ENCODE peak calls at places on chromosomes 11 and 22, in four cellular contexts. V is prostate gland, T is right lobe of liver, U is SJSA1. Q is an unnamed sample.

GRCh38 chr11:3109921-3110706 is 52.9 kb upstream of the CARS1 start:
- DNase-seq in T (peak), V (peak), U (peak), Q (peak)

GRCh38 chr22:44344407-44344806 is 31.7 kb upstream of the SHISAL1 start:
- DNase-seq in T (no peak), V (no peak), U (no peak), Q (no peak)

GRCh38 chr11:112345708-112346107 is 85.0 kb upstream of the PLET1 start:
- DNase-seq in T (no peak), V (no peak), U (no peak), Q (no peak)

GRCh38 chr22:39985383-39986045 is 9.2 kb upstream of the FAM83F start:
- DNase-seq in V (no peak), U (no peak), T (no peak), Q (peak)

GRCh38 chr22:20524004-20524481 is 16.6 kb downstream of the MED15 start:
- DNase-seq in T (peak), U (no peak), V (no peak), Q (peak)

GRCh38 chr11:65630215-65630614 is 7.7 kb upstream of the SIPA1 start:
- DNase-seq in T (no peak), V (no peak), U (no peak), Q (no peak)

GRCh38 chr11:13355191-13355590 is 77.6 kb downstream of the BMAL1 start:
- DNase-seq in T (no peak), U (no peak), V (no peak), Q (no peak)

GRCh38 chr11:73647459-73648100 is 1.2 kb downstream of the PLEKHB1 start:
- DNase-seq in V (peak), U (no peak), T (peak), Q (peak)

GRCh38 chr11:1573077-1573846 is 1.2 kb upstream of the DUSP8 start:
- DNase-seq in T (no peak), V (no peak), U (no peak), Q (no peak)

GRCh38 chr11:120017582-120017981 is 120.3 kb downstream of the TRIM29 start:
- DNase-seq in U (no peak), T (no peak), V (no peak), Q (no peak)

GRCh38 chr22:44351685-44352377 is 39.1 kb upstream of the SHISAL1 start:
- DNase-seq in V (peak), T (no peak), U (peak), Q (peak)

GRCh38 chr22:23984430-23984829 is 4.5 kb downstream of the GSTT2 start:
- DNase-seq in T (no peak), U (no peak), V (no peak), Q (peak)

GRCh38 chr11:128361451-128362020 is 225.8 kb downstream of the ETS1 start:
- DNase-seq in V (no peak), U (peak), T (no peak), Q (no peak)

GRCh38 chr22:39439170-39439569 is 17.6 kb upstream of the MGAT3 start:
- DNase-seq in T (no peak), V (no peak), U (peak), Q (no peak)

GRCh38 chr11:69947059-69947771 is 128.0 kb upstream of the FGF3 start:
- DNase-seq in U (no peak), T (peak), V (no peak), Q (no peak)

GRCh38 chr11:67071420-67072284 is 15.0 kb downstream of the RHOD start:
- DNase-seq in U (peak), V (peak), T (peak), Q (peak)

GRCh38 chr22:42180349-42180842 is 49.8 kb upstream of the CYP2D6 start:
- DNase-seq in T (no peak), U (no peak), V (no peak), Q (peak)

GRCh38 chr11:47236482-47236881 is 12.1 kb downstream of the ACP2 start:
- DNase-seq in V (no peak), T (no peak), U (no peak), Q (no peak)

GRCh38 chr22:20658433-20659222 is 115.3 kb upstream of the SERPIND1 start:
- DNase-seq in V (no peak), T (no peak), U (no peak), Q (no peak)

GRCh38 chr11:130849215-130849568 is 67.1 kb downstream of the SNX19 start:
- DNase-seq in U (no peak), V (no peak), T (no peak), Q (no peak)

GRCh38 chr11:77747381-77747969 is 73.0 kb downstream of the RSF1 start:
- DNase-seq in U (no peak), T (no peak), V (no peak), Q (no peak)

GRCh38 chr22:27690596-27690995 is 111.0 kb downstream of the MN1 start:
- DNase-seq in V (no peak), U (no peak), T (no peak), Q (no peak)

GRCh38 chr11:69660001-69660500 is 15.1 kb downstream of the LTO1 start:
- DNase-seq in V (no peak), T (peak), U (no peak), Q (no peak)

DNA sequence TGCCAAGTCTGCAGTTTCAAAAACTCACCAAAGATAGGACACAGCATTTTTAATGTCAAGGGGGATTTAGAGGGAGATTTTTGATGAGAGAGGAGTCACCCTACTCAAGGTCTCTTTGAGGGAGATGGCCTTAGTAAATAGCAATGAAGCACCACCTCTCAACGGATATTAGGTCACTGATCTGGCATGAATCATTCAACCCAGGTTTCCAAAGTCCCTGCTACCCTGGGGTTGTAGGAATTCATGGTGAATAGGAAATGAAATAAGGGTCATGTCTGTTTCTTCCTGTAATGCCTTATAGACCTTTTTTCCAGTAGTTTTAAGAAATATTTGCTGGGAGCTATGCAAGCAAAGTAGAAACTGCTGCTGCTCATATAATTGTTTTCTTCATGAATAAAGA is 2154.9 kb downstream of the LRRC4C start:
- DNase-seq in T (no peak), V (no peak), U (no peak), Q (no peak)
- H3K4me3 ChIP-seq in T (no peak), V (no peak), U (no peak), Q (no peak)

GRCh38 chr11:35158371-35159081 is 19.6 kb downstream of the CD44 start:
- DNase-seq in V (peak), T (no peak), U (no peak), Q (no peak)

GRCh38 chr11:35155677-35156076 is 16.7 kb downstream of the CD44 start:
- DNase-seq in U (no peak), T (no peak), V (no peak), Q (no peak)

GRCh38 chr11:35159111-35159510 is 20.1 kb downstream of the CD44 start:
- DNase-seq in V (no peak), T (no peak), U (no peak), Q (no peak)

GRCh38 chr11:35160248-35160820 is 21.4 kb downstream of the CD44 start:
- DNase-seq in T (no peak), U (no peak), V (no peak), Q (no peak)

GRCh38 chr11:35157814-35158213 is 18.8 kb downstream of the CD44 start:
- DNase-seq in V (no peak), U (no peak), T (no peak), Q (no peak)
- H3K4me3 ChIP-seq in V (no peak), U (no peak), T (no peak), Q (no peak)

GRCh38 chr11:121453589-121454299 is 977 bp upstream of the SORL1-AS1 start:
- DNase-seq in V (no peak), T (no peak), U (no peak), Q (peak)
- H3K4me3 ChIP-seq in V (peak), T (peak), U (no peak), Q (peak)

GRCh38 chr11:91231226-91231625 is 993.4 kb upstream of the FAT3 start:
- DNase-seq in V (no peak), T (no peak), U (no peak), Q (no peak)
- H3K4me3 ChIP-seq in V (no peak), T (no peak), U (no peak), Q (no peak)

GRCh38 chr11:372809-373715 is 3.8 kb downstream of the B4GALNT4 start:
- DNase-seq in T (peak), U (no peak), V (no peak), Q (no peak)

GRCh38 chr11:369336-370018 is at the start of gene B4GALNT4:
- DNase-seq in U (no peak), V (peak), T (peak), Q (no peak)

GRCh38 chr11:370087-370941 is 1.0 kb downstream of the B4GALNT4 start:
- DNase-seq in V (no peak), T (peak), U (no peak), Q (no peak)

GRCh38 chr11:371716-372590 is 2.7 kb downstream of the B4GALNT4 start:
- DNase-seq in V (no peak), T (peak), U (no peak), Q (no peak)

DNA sequence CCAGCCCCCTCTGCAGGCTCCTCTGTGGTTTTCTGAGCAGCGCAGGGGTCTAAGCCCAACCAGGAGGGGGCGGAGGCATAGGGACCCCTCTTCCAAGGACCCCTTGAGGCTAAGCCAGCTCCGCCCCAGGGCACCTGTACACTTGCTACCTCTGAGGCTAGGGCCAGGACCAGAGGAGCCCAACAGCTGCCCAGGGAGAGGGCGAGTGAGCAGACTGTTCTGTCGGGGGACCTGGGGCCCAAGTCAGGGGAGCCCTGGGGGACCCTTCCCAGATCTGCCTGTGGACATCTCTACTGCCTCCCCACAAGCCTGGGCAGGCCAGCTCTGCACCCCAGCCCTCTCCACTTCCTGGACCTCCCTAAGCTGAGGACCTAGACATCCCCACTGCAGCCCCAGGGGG is 1.8 kb downstream of the B4GALNT4 start:
- DNase-seq in T (peak), V (no peak), U (no peak), Q (no peak)
- H3K4me3 ChIP-seq in T (no peak), V (no peak), U (no peak), Q (no peak)

DNA sequence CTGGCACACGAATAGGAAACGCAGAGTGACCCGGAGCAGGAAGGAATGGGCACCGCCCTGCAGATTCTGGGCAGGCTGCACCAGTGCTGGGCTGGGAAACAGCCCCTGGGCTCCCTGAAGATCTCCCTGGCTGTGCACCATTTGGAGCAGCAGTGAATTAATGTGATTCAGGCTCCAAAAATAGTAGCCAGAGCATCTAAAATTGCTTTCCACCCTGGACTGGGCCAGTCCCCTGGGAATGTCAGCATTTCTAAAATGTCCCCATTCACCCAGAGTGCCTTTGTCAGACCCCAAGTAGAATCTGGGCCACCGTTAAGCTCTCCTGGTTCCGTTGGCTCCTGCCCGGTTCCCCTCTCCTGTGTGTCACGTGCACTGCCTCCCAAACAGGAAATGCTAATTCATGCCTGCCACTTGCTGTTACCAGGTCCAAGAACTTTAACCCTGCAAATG is 18.5 kb downstream of the IRAG1 start:
- DNase-seq in T (no peak), U (no peak), V (no peak), Q (no peak)
- H3K4me3 ChIP-seq in T (no peak), U (no peak), V (no peak), Q (no peak)

DNA sequence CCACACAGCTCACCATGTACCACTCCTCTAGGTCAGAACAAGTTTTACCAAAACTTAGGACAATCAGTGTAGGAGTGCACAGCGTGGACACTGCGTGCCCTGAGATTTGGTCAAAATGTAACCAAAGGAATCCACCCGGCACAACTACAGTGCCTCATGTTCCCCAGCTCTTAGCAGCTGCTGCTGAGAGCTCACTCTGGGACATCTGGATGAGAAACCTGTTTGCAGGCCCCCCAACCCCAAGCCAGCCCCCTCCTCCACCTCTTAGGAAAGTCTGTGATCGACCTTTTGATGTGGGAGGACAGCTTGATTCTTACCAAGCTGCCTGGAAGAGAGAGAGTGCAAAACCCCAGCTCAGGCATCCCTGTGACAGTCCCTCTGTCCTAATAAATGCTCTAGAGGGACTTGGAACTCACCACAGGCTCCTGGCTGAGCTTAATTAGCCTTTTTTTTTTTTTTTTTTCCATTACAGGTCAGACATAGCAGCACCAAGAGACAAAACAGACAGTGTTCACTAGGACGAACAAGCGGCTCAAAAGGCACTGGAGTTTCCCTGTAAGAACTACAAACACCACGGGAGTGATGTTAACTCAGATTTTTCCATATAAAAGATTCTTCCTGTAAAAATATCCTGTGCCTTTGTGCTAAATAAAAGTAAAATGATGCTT is 101.2 kb upstream of the AKIP1 start:
- DNase-seq in V (no peak), U (no peak), T (no peak), Q (no peak)
- H3K4me3 ChIP-seq in V (peak), U (no peak), T (peak), Q (no peak)

DNA sequence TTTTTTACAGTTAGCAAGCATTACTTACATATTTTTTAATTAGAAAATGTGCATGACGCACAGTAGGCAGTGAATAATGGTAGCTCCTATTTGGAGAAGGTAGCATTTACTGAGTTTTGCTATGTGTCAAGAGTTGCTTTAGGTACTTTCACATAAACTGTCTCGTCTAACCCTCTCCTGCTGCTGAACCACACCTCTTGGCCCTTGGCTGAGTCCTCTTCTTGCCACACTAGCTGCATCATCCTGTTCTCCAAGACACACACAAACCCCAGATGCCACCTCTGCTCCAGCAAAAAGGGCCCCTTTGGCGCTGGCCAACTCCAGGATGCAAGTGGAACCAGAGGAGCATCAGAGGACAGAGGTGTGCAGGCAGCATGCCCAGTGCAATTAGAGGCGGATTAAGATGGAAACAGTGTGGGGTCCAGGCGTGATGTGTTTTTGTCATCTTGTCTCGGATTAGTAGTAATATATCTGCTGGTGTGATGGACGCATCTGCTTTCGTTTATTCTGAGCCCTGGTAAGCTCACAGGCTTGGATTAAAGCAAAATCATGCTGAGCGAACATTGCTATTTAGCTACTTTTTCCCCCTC is 367.0 kb upstream of the CADM1 start:
- DNase-seq in T (no peak), V (no peak), U (no peak), Q (no peak)
- H3K4me3 ChIP-seq in T (no peak), V (no peak), U (no peak), Q (no peak)

DNA sequence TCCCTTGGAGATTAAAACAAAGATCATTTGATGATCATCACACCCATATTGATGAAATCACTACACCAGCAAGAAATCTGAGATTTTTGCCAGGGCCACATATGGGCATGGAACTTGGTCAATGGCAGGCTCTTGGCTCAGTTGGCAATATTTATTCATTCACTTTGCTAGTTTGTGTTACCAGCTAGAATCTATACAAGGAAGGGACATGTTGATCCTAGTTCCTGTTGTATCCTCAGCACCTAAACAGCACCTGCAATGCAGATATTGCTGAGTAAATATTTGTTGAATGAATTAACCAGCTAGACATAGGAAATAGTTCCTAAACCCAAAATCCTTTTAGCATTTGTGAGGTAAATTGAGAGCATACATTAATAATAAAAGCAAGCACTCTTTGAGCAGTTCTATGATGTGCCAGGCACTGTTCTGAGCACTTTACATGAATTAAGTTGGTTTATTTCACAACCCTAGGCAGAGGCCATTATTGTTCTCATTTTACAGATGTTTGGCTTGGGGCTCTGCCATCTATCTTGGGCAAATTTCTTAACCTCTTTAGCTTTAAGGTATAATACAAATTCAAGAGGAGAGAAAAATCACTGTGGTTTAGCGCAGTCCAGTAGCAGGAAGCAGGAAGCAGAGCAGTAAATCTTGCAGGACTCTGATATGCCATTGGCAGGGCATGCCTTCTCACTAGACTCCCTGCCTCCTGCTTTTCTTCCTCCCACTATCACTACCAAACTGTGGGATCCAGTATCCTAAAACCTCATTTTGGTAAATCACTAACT is 1.6 kb downstream of the TRIM68 start:
- DNase-seq in U (no peak), T (no peak), V (peak), Q (no peak)
- H3K4me3 ChIP-seq in U (no peak), T (no peak), V (no peak), Q (no peak)

Q was measured in GM12865.